ENCODE peak calls at places on chromosomes 16 and 17, in nine cellular contexts. A, J, R, N, Z, F, P, M and T are unnamed samples.

GRCh38 chr17:67431210-67432015 is 54.3 kb downstream of the PITPNC1 start:
- DNase-seq in A (peak; percentile 64), J (no peak), R (no peak), N (no peak), Z (peak; percentile 88), F (no peak), P (no peak), M (no peak), T (peak; percentile 85)

GRCh38 chr16:17345043-17345442 is 125.7 kb downstream of the XYLT1 start:
- DNase-seq in A (no peak), J (no peak), R (peak; percentile 46), N (no peak), Z (no peak), F (no peak), P (no peak), M (no peak), T (no peak)

GRCh38 chr17:12519956-12520594 is 145.6 kb upstream of the MYOCD start:
- DNase-seq in A (peak; percentile 76), J (no peak), R (no peak), N (no peak), Z (no peak), F (no peak), P (no peak), M (peak; percentile 79), T (peak; percentile 13)

GRCh38 chr17:61208301-61209098 is 191.1 kb upstream of the TBX2 start:
- DNase-seq in A (no peak), J (no peak), R (no peak), N (no peak), Z (peak; percentile 13), F (no peak), P (no peak), M (no peak), T (no peak)

GRCh38 chr16:73063854-73064226 is 15.9 kb upstream of the ZFHX3 start:
- DNase-seq in A (no peak), J (no peak), R (no peak), N (no peak), Z (no peak), F (no peak), P (no peak), M (no peak), T (no peak)

GRCh38 chr16:17543073-17543472 is 72.3 kb upstream of the XYLT1 start:
- DNase-seq in A (no peak), J (no peak), R (no peak), N (no peak), Z (no peak), F (no peak), P (no peak), M (no peak), T (no peak)

GRCh38 chr16:50323335-50324011 is 45.3 kb downstream of the BRD7 start:
- DNase-seq in A (no peak), J (no peak), R (no peak), N (peak; percentile 79), Z (peak; percentile 38), F (no peak), P (no peak), M (no peak), T (peak; percentile 60)

GRCh38 chr16:67024384-67024896 is 4.5 kb upstream of the CBFB start:
- DNase-seq in A (no peak), J (no peak), R (no peak), N (peak; percentile 4), Z (no peak), F (no peak), P (no peak), M (no peak), T (no peak)

GRCh38 chr16:15610369-15610871 is 32.5 kb downstream of the MARF1 start:
- DNase-seq in A (no peak), J (no peak), R (no peak), N (no peak), Z (peak; percentile 25), F (no peak), P (no peak), M (no peak), T (no peak)

GRCh38 chr17:79779088-79779529 is 1.2 kb downstream of the CBX2 start:
- DNase-seq in A (no peak), J (peak; percentile 66), R (no peak), N (peak; percentile 41), Z (no peak), F (no peak), P (no peak), M (no peak), T (no peak)

GRCh38 chr17:48071654-48072053 is 23.5 kb downstream of the NFE2L1 start:
- DNase-seq in A (no peak), J (no peak), R (no peak), N (no peak), Z (no peak), F (no peak), P (no peak), M (no peak), T (no peak)

GRCh38 chr16:65538945-65539344 is 417.1 kb upstream of the CDH11 start:
- DNase-seq in A (peak; percentile 48), J (no peak), R (no peak), N (no peak), Z (peak; percentile 46), F (no peak), P (no peak), M (no peak), T (peak; percentile 55)

GRCh38 chr17:17180741-17181525 is 25.2 kb downstream of the PLD6 start:
- DNase-seq in A (no peak), J (no peak), R (peak; percentile 51), N (no peak), Z (no peak), F (no peak), P (no peak), M (no peak), T (no peak)

GRCh38 chr17:5580367-5580766 is 3.9 kb downstream of the NLRP1 start:
- DNase-seq in A (peak; percentile 40), J (no peak), R (no peak), N (no peak), Z (peak; percentile 15), F (no peak), P (no peak), M (no peak), T (no peak)

GRCh38 chr17:72884066-72884465 is 208.4 kb downstream of the SLC39A11 start:
- DNase-seq in A (no peak), J (no peak), R (no peak), N (no peak), Z (no peak), F (no peak), P (no peak), M (no peak), T (no peak)

GRCh38 chr17:78315355-78316114 is 44.3 kb downstream of the SOCS3 start:
- DNase-seq in A (peak; percentile 71), J (no peak), R (peak; percentile 76), N (no peak), Z (peak; percentile 98), F (no peak), P (peak; percentile 76), M (no peak), T (peak; percentile 91)

GRCh38 chr16:35399133-35399532 is 1939.7 kb downstream of the TP53TG3F start:
- DNase-seq in A (no peak), J (no peak), R (no peak), N (no peak), Z (no peak), F (no peak), P (no peak), M (no peak), T (no peak)

GRCh38 chr16:57590654-57591085 is 37.8 kb upstream of the ADGRG1 start:
- DNase-seq in A (peak; percentile 8), J (no peak), R (no peak), N (no peak), Z (peak; percentile 79), F (no peak), P (no peak), M (no peak), T (peak; percentile 67)

GRCh38 chr16:50674831-50675230 is 6.3 kb downstream of the SNX20 start:
- DNase-seq in A (no peak), J (no peak), R (no peak), N (no peak), Z (no peak), F (no peak), P (no peak), M (no peak), T (no peak)

GRCh38 chr17:37393352-37393751 is 13.3 kb downstream of the ACACA start:
- DNase-seq in A (no peak), J (no peak), R (no peak), N (peak; percentile 49), Z (no peak), F (no peak), P (no peak), M (no peak), T (no peak)
- TF ChIP-seq CTCF in A (no peak), J (no peak), R (no peak), N (no peak), Z (no peak), F (no peak), P (no peak), M (no peak), T (no peak)

DNA sequence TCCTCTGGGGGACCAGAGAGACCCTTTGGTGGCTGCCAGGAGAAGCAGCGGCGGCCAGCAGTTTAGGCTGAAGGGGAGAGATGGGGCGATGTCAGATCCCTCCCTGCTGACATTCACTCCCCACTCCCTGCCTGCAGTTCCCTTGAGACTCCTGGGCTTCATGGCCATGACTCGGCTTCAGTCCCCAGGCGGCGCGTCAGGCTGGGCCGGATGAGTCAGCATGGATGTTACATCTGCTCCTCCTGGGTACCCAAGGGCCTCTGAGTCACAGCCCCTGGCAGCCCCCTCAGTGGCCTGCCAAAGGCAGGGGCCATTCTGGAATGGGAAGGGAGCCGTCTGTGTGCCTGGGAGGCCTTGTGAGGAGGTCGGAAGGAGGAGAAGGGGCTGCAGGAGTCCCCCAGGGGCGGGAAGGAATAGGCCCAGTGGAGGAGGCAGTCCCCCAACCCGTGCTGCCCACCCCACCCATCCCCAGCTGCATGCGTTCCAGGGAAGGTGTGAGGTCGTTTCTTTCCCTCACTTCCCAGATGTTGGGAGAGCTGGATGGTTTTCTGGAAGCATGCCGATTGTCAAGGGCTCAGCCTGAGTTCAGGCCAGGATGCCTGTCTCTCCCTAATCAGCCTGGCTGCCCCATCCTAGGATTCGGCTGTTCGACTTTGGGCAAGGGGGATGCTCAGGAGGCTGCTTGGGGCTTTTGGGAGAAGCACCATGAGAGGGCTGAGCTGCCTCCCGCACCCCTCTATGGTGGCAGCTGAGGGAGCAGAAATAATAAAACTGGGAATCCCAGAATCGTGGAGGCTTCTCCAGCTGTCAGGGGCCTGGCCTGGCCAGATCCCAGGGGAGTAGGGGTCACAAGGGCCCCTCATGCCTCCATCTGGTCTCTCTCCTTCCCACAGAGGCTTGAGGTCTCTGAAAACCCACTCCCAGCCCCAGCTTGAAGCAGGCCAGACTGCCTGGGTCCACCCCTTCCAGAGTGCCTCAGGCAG is 9.7 kb downstream of the RHBDL3 start:
- DNase-seq in A (peak; percentile 40), J (peak; percentile 74), R (peak; percentile 46), N (peak; percentile 62), Z (peak; percentile 85), F (no peak), P (peak; percentile 15), M (peak; percentile 38), T (peak; percentile 88)
- TF ChIP-seq CTCF in A (no peak), J (no peak), R (no peak), N (no peak), Z (peak; percentile 6), F (no peak), P (no peak), M (no peak), T (no peak)

GRCh38 chr16:84308120-84308519 is 13.4 kb downstream of the WFDC1 start:
- DNase-seq in A (no peak), J (no peak), R (peak; percentile 41), N (peak; percentile 67), Z (no peak), F (peak; percentile 75), P (no peak), M (no peak), T (peak; percentile 25)
- TF ChIP-seq CTCF in A (peak; percentile 63), J (peak; percentile 70), R (peak; percentile 71), N (peak; percentile 55), Z (peak; percentile 45), F (peak; percentile 61), P (peak; percentile 24), M (peak; percentile 74), T (peak; percentile 79)

GRCh38 chr16:2911580-2912329 is at the start of gene FLYWCH1:
- DNase-seq in A (peak; percentile 87), J (peak; percentile 99), R (peak; percentile 99), N (peak; percentile 98), Z (peak; percentile 98), F (peak; percentile 98), P (peak; percentile 92), M (peak; percentile 80), T (peak; percentile 94)
- TF ChIP-seq CTCF in A (no peak), J (peak; percentile 24), R (no peak), N (no peak), Z (no peak), F (no peak), P (no peak), M (no peak), T (no peak)